ENCODE peak calls at places on chromosomes 16 and 17, in four cellular contexts. One of them, this sample, is unnamed.

GRCh38 chr16:26765087-26765486 is 301.6 kb upstream of the C16orf82 start:
- DNase-seq in CD4-positive, CD25-positive, alpha-beta regulatory T cell: no peak
- DNase-seq in cardiac septum: no peak
- DNase-seq in activated CD4-positive, alpha-beta T cell treated with anti-CD3 and anti-CD28 coated beads, Interleukin-2, amount 50 U/mL, for 4 hours: no peak
- DNase-seq in this sample: no peak

GRCh38 chr17:7177210-7177953 is 1.8 kb downstream of the ASGR1 start:
- DNase-seq in activated CD4-positive, alpha-beta T cell treated with anti-CD3 and anti-CD28 coated beads, Interleukin-2, amount 50 U/mL, for 4 hours: peak
- DNase-seq in CD4-positive, CD25-positive, alpha-beta regulatory T cell: peak
- DNase-seq in cardiac septum: peak
- DNase-seq in this sample: peak

GRCh38 chr16:16861546-16861945 is 482.6 kb downstream of the NPIPA7 start:
- DNase-seq in activated CD4-positive, alpha-beta T cell treated with anti-CD3 and anti-CD28 coated beads, Interleukin-2, amount 50 U/mL, for 4 hours: peak
- DNase-seq in cardiac septum: no peak
- DNase-seq in CD4-positive, CD25-positive, alpha-beta regulatory T cell: peak
- DNase-seq in this sample: peak

GRCh38 chr16:27245276-27246231 is 23.0 kb downstream of the NSMCE1 start:
- DNase-seq in activated CD4-positive, alpha-beta T cell treated with anti-CD3 and anti-CD28 coated beads, Interleukin-2, amount 50 U/mL, for 4 hours: no peak
- DNase-seq in cardiac septum: no peak
- DNase-seq in CD4-positive, CD25-positive, alpha-beta regulatory T cell: no peak
- DNase-seq in this sample: peak

GRCh38 chr17:75720656-75721462 is at the start of gene ITGB4:
- DNase-seq in CD4-positive, CD25-positive, alpha-beta regulatory T cell: peak
- DNase-seq in activated CD4-positive, alpha-beta T cell treated with anti-CD3 and anti-CD28 coated beads, Interleukin-2, amount 50 U/mL, for 4 hours: peak
- DNase-seq in cardiac septum: no peak
- DNase-seq in this sample: peak

GRCh38 chr16:4679854-4680636 is 13.3 kb upstream of the NUDT16L1 start:
- DNase-seq in CD4-positive, CD25-positive, alpha-beta regulatory T cell: no peak
- DNase-seq in activated CD4-positive, alpha-beta T cell treated with anti-CD3 and anti-CD28 coated beads, Interleukin-2, amount 50 U/mL, for 4 hours: no peak
- DNase-seq in cardiac septum: peak
- DNase-seq in this sample: no peak

GRCh38 chr17:2705263-2705662 is 6.3 kb downstream of the CLUH start:
- DNase-seq in activated CD4-positive, alpha-beta T cell treated with anti-CD3 and anti-CD28 coated beads, Interleukin-2, amount 50 U/mL, for 4 hours: no peak
- DNase-seq in CD4-positive, CD25-positive, alpha-beta regulatory T cell: no peak
- DNase-seq in cardiac septum: no peak
- DNase-seq in this sample: no peak

GRCh38 chr17:2937331-2938003 is 125.9 kb downstream of the OR1D5 start:
- DNase-seq in CD4-positive, CD25-positive, alpha-beta regulatory T cell: no peak
- DNase-seq in cardiac septum: no peak
- DNase-seq in activated CD4-positive, alpha-beta T cell treated with anti-CD3 and anti-CD28 coated beads, Interleukin-2, amount 50 U/mL, for 4 hours: no peak
- DNase-seq in this sample: no peak

GRCh38 chr16:48558269-48558915 is 51.6 kb downstream of the N4BP1 start:
- DNase-seq in activated CD4-positive, alpha-beta T cell treated with anti-CD3 and anti-CD28 coated beads, Interleukin-2, amount 50 U/mL, for 4 hours: no peak
- DNase-seq in cardiac septum: no peak
- DNase-seq in CD4-positive, CD25-positive, alpha-beta regulatory T cell: no peak
- DNase-seq in this sample: peak

GRCh38 chr16:66878067-66878466 is 2.2 kb upstream of the PDP2 start:
- DNase-seq in CD4-positive, CD25-positive, alpha-beta regulatory T cell: no peak
- DNase-seq in cardiac septum: no peak
- DNase-seq in activated CD4-positive, alpha-beta T cell treated with anti-CD3 and anti-CD28 coated beads, Interleukin-2, amount 50 U/mL, for 4 hours: no peak
- DNase-seq in this sample: peak

GRCh38 chr17:15264542-15264941 is 584 bp downstream of the PMP22 start:
- DNase-seq in cardiac septum: no peak
- DNase-seq in activated CD4-positive, alpha-beta T cell treated with anti-CD3 and anti-CD28 coated beads, Interleukin-2, amount 50 U/mL, for 4 hours: no peak
- DNase-seq in CD4-positive, CD25-positive, alpha-beta regulatory T cell: no peak
- DNase-seq in this sample: no peak

GRCh38 chr16:75263291-75263962 is 12.0 kb upstream of the BCAR1 start:
- DNase-seq in cardiac septum: no peak
- DNase-seq in activated CD4-positive, alpha-beta T cell treated with anti-CD3 and anti-CD28 coated beads, Interleukin-2, amount 50 U/mL, for 4 hours: no peak
- DNase-seq in CD4-positive, CD25-positive, alpha-beta regulatory T cell: no peak
- DNase-seq in this sample: no peak

GRCh38 chr16:83992624-83993023 is 24.6 kb downstream of the NECAB2 start:
- DNase-seq in CD4-positive, CD25-positive, alpha-beta regulatory T cell: no peak
- DNase-seq in cardiac septum: no peak
- DNase-seq in activated CD4-positive, alpha-beta T cell treated with anti-CD3 and anti-CD28 coated beads, Interleukin-2, amount 50 U/mL, for 4 hours: no peak
- DNase-seq in this sample: no peak

GRCh38 chr16:50259334-50260205 is 6.8 kb upstream of the ADCY7 start:
- DNase-seq in cardiac septum: peak
- DNase-seq in activated CD4-positive, alpha-beta T cell treated with anti-CD3 and anti-CD28 coated beads, Interleukin-2, amount 50 U/mL, for 4 hours: no peak
- DNase-seq in CD4-positive, CD25-positive, alpha-beta regulatory T cell: no peak
- DNase-seq in this sample: no peak

GRCh38 chr17:61465550-61466237 is 13.5 kb downstream of the TBX4 start:
- DNase-seq in CD4-positive, CD25-positive, alpha-beta regulatory T cell: no peak
- DNase-seq in activated CD4-positive, alpha-beta T cell treated with anti-CD3 and anti-CD28 coated beads, Interleukin-2, amount 50 U/mL, for 4 hours: no peak
- DNase-seq in cardiac septum: peak
- DNase-seq in this sample: no peak

GRCh38 chr16:64579712-64580111 is 542.2 kb downstream of the CDH11 start:
- DNase-seq in CD4-positive, CD25-positive, alpha-beta regulatory T cell: no peak
- DNase-seq in activated CD4-positive, alpha-beta T cell treated with anti-CD3 and anti-CD28 coated beads, Interleukin-2, amount 50 U/mL, for 4 hours: no peak
- DNase-seq in cardiac septum: no peak
- DNase-seq in this sample: no peak

GRCh38 chr17:81398170-81398854 is 3.1 kb downstream of the BAHCC1 start:
- DNase-seq in CD4-positive, CD25-positive, alpha-beta regulatory T cell: no peak
- DNase-seq in cardiac septum: no peak
- DNase-seq in activated CD4-positive, alpha-beta T cell treated with anti-CD3 and anti-CD28 coated beads, Interleukin-2, amount 50 U/mL, for 4 hours: no peak
- DNase-seq in this sample: no peak

GRCh38 chr16:61813339-61813738 is 222.9 kb downstream of the CDH8 start:
- DNase-seq in CD4-positive, CD25-positive, alpha-beta regulatory T cell: no peak
- DNase-seq in cardiac septum: no peak
- DNase-seq in activated CD4-positive, alpha-beta T cell treated with anti-CD3 and anti-CD28 coated beads, Interleukin-2, amount 50 U/mL, for 4 hours: no peak
- DNase-seq in this sample: no peak

GRCh38 chr17:64533784-64534183 is 27.0 kb downstream of the CEP95 start:
- DNase-seq in activated CD4-positive, alpha-beta T cell treated with anti-CD3 and anti-CD28 coated beads, Interleukin-2, amount 50 U/mL, for 4 hours: no peak
- DNase-seq in cardiac septum: no peak
- DNase-seq in CD4-positive, CD25-positive, alpha-beta regulatory T cell: no peak
- DNase-seq in this sample: no peak

GRCh38 chr17:50668838-50669581 is 34.3 kb downstream of the ABCC3 start:
- DNase-seq in cardiac septum: no peak
- DNase-seq in CD4-positive, CD25-positive, alpha-beta regulatory T cell: no peak
- DNase-seq in activated CD4-positive, alpha-beta T cell treated with anti-CD3 and anti-CD28 coated beads, Interleukin-2, amount 50 U/mL, for 4 hours: no peak
- DNase-seq in this sample: no peak

GRCh38 chr17:29573871-29574731 is 5.6 kb downstream of the TP53I13 start:
- DNase-seq in activated CD4-positive, alpha-beta T cell treated with anti-CD3 and anti-CD28 coated beads, Interleukin-2, amount 50 U/mL, for 4 hours: no peak
- DNase-seq in CD4-positive, CD25-positive, alpha-beta regulatory T cell: no peak
- DNase-seq in cardiac septum: peak
- DNase-seq in this sample: no peak

GRCh38 chr16:56789360-56789759 is 59.4 kb downstream of the NUP93 start:
- DNase-seq in CD4-positive, CD25-positive, alpha-beta regulatory T cell: no peak
- DNase-seq in cardiac septum: no peak
- DNase-seq in activated CD4-positive, alpha-beta T cell treated with anti-CD3 and anti-CD28 coated beads, Interleukin-2, amount 50 U/mL, for 4 hours: no peak
- DNase-seq in this sample: peak

GRCh38 chr17:82011617-82012481 is 10.8 kb downstream of the CENPX start:
- DNase-seq in cardiac septum: no peak
- DNase-seq in activated CD4-positive, alpha-beta T cell treated with anti-CD3 and anti-CD28 coated beads, Interleukin-2, amount 50 U/mL, for 4 hours: no peak
- DNase-seq in CD4-positive, CD25-positive, alpha-beta regulatory T cell: no peak
- DNase-seq in this sample: no peak

GRCh38 chr17:76189247-76189646 is 48.2 kb upstream of the FOXJ1 start:
- DNase-seq in cardiac septum: no peak
- DNase-seq in activated CD4-positive, alpha-beta T cell treated with anti-CD3 and anti-CD28 coated beads, Interleukin-2, amount 50 U/mL, for 4 hours: no peak
- DNase-seq in CD4-positive, CD25-positive, alpha-beta regulatory T cell: no peak
- DNase-seq in this sample: no peak

GRCh38 chr17:44219126-44219635 is 294 bp downstream of the UBTF start:
- DNase-seq in activated CD4-positive, alpha-beta T cell treated with anti-CD3 and anti-CD28 coated beads, Interleukin-2, amount 50 U/mL, for 4 hours: peak
- DNase-seq in CD4-positive, CD25-positive, alpha-beta regulatory T cell: peak
- DNase-seq in cardiac septum: no peak
- DNase-seq in this sample: peak

GRCh38 chr16:89138843-89139520 is 32.6 kb upstream of the CDH15 start:
- DNase-seq in cardiac septum: no peak
- DNase-seq in CD4-positive, CD25-positive, alpha-beta regulatory T cell: no peak
- DNase-seq in activated CD4-positive, alpha-beta T cell treated with anti-CD3 and anti-CD28 coated beads, Interleukin-2, amount 50 U/mL, for 4 hours: no peak
- DNase-seq in this sample: no peak

GRCh38 chr17:20084621-20085282 is 75.6 kb downstream of the SPECC1 start:
- DNase-seq in activated CD4-positive, alpha-beta T cell treated with anti-CD3 and anti-CD28 coated beads, Interleukin-2, amount 50 U/mL, for 4 hours: no peak
- DNase-seq in CD4-positive, CD25-positive, alpha-beta regulatory T cell: no peak
- DNase-seq in cardiac septum: no peak
- DNase-seq in this sample: no peak

GRCh38 chr17:4236456-4236855 is 27.3 kb downstream of the ANKFY1 start:
- DNase-seq in CD4-positive, CD25-positive, alpha-beta regulatory T cell: no peak
- DNase-seq in activated CD4-positive, alpha-beta T cell treated with anti-CD3 and anti-CD28 coated beads, Interleukin-2, amount 50 U/mL, for 4 hours: no peak
- DNase-seq in cardiac septum: no peak
- DNase-seq in this sample: no peak

GRCh38 chr17:5951912-5952311 is 118.3 kb upstream of the WSCD1 start:
- DNase-seq in CD4-positive, CD25-positive, alpha-beta regulatory T cell: no peak
- DNase-seq in activated CD4-positive, alpha-beta T cell treated with anti-CD3 and anti-CD28 coated beads, Interleukin-2, amount 50 U/mL, for 4 hours: no peak
- DNase-seq in cardiac septum: no peak
- DNase-seq in this sample: no peak

GRCh38 chr16:68744744-68745280 is 7.7 kb downstream of the CDH1 start:
- DNase-seq in cardiac septum: no peak
- DNase-seq in CD4-positive, CD25-positive, alpha-beta regulatory T cell: no peak
- DNase-seq in activated CD4-positive, alpha-beta T cell treated with anti-CD3 and anti-CD28 coated beads, Interleukin-2, amount 50 U/mL, for 4 hours: no peak
- DNase-seq in this sample: no peak

GRCh38 chr16:25126820-25127232 is 15.3 kb downstream of the LCMT1 start:
- DNase-seq in cardiac septum: no peak
- DNase-seq in activated CD4-positive, alpha-beta T cell treated with anti-CD3 and anti-CD28 coated beads, Interleukin-2, amount 50 U/mL, for 4 hours: peak
- DNase-seq in CD4-positive, CD25-positive, alpha-beta regulatory T cell: no peak
- DNase-seq in this sample: peak

GRCh38 chr16:8960788-8961109 is 3.0 kb downstream of the USP7 start:
- DNase-seq in CD4-positive, CD25-positive, alpha-beta regulatory T cell: no peak
- DNase-seq in activated CD4-positive, alpha-beta T cell treated with anti-CD3 and anti-CD28 coated beads, Interleukin-2, amount 50 U/mL, for 4 hours: no peak
- DNase-seq in cardiac septum: no peak
- DNase-seq in this sample: no peak

GRCh38 chr17:3794890-3795757 is 5.9 kb downstream of the ITGAE start:
- DNase-seq in cardiac septum: peak
- DNase-seq in activated CD4-positive, alpha-beta T cell treated with anti-CD3 and anti-CD28 coated beads, Interleukin-2, amount 50 U/mL, for 4 hours: peak
- DNase-seq in CD4-positive, CD25-positive, alpha-beta regulatory T cell: peak
- DNase-seq in this sample: peak

GRCh38 chr17:37507108-37507507 is 17.4 kb downstream of the DUSP14 start:
- DNase-seq in cardiac septum: no peak
- DNase-seq in CD4-positive, CD25-positive, alpha-beta regulatory T cell: no peak
- DNase-seq in activated CD4-positive, alpha-beta T cell treated with anti-CD3 and anti-CD28 coated beads, Interleukin-2, amount 50 U/mL, for 4 hours: no peak
- DNase-seq in this sample: no peak

GRCh38 chr17:31488264-31488981 is 96.9 kb downstream of the RAB11FIP4 start:
- DNase-seq in CD4-positive, CD25-positive, alpha-beta regulatory T cell: no peak
- DNase-seq in cardiac septum: no peak
- DNase-seq in activated CD4-positive, alpha-beta T cell treated with anti-CD3 and anti-CD28 coated beads, Interleukin-2, amount 50 U/mL, for 4 hours: no peak
- DNase-seq in this sample: no peak

GRCh38 chr17:49409066-49409465 is 5.6 kb downstream of the PHB1 start:
- DNase-seq in CD4-positive, CD25-positive, alpha-beta regulatory T cell: no peak
- DNase-seq in activated CD4-positive, alpha-beta T cell treated with anti-CD3 and anti-CD28 coated beads, Interleukin-2, amount 50 U/mL, for 4 hours: no peak
- DNase-seq in cardiac septum: no peak
- DNase-seq in this sample: no peak

This sample was measured in stimulated activated naive CD4-positive, alpha-beta T cell treated with Interleukin-2 at 50 U/mL for 16 hours.